ENCODE peak calls at places on chromosome 14, in ten cellular contexts. One of them, this sample, is unnamed.

GRCh38 chr14:74478996-74479635 is 14.0 kb downstream of the NPC2 start:
- DNase-seq in thyroid gland: no peak
- DNase-seq in MM.1S: no peak
- DNase-seq in neural progenitor cell: peak; percentile 73
- DNase-seq in IMR-90: peak; percentile 42
- DNase-seq in NT2/D1: peak; percentile 30
- DNase-seq in mucosa of descending colon: no peak
- DNase-seq in heart left ventricle: no peak
- DNase-seq in colonic mucosa: no peak
- DNase-seq in effector memory CD4-positive, alpha-beta T cell: no peak
- DNase-seq in this sample: no peak

GRCh38 chr14:72629534-72629933 is 264.4 kb downstream of the DPF3 start:
- DNase-seq in MM.1S: no peak
- DNase-seq in heart left ventricle: no peak
- DNase-seq in colonic mucosa: peak; percentile 7
- DNase-seq in IMR-90: no peak
- DNase-seq in NT2/D1: no peak
- DNase-seq in thyroid gland: no peak
- DNase-seq in effector memory CD4-positive, alpha-beta T cell: no peak
- DNase-seq in neural progenitor cell: no peak
- DNase-seq in mucosa of descending colon: no peak
- DNase-seq in this sample: peak; percentile 80

GRCh38 chr14:25006961-25007795 is 42.8 kb downstream of the STXBP6 start:
- DNase-seq in IMR-90: peak; percentile 95
- DNase-seq in heart left ventricle: no peak
- DNase-seq in colonic mucosa: no peak
- DNase-seq in mucosa of descending colon: no peak
- DNase-seq in effector memory CD4-positive, alpha-beta T cell: no peak
- DNase-seq in MM.1S: no peak
- DNase-seq in neural progenitor cell: no peak
- DNase-seq in thyroid gland: no peak
- DNase-seq in NT2/D1: no peak
- DNase-seq in this sample: no peak

GRCh38 chr14:60014402-60014801 is 77.3 kb upstream of the PCNX4 start:
- DNase-seq in IMR-90: no peak
- DNase-seq in mucosa of descending colon: no peak
- DNase-seq in colonic mucosa: no peak
- DNase-seq in MM.1S: no peak
- DNase-seq in NT2/D1: no peak
- DNase-seq in heart left ventricle: no peak
- DNase-seq in thyroid gland: no peak
- DNase-seq in neural progenitor cell: no peak
- DNase-seq in effector memory CD4-positive, alpha-beta T cell: no peak
- DNase-seq in this sample: no peak

GRCh38 chr14:61690982-61691381 is 4.3 kb upstream of the HIF1A start:
- DNase-seq in colonic mucosa: no peak
- DNase-seq in heart left ventricle: no peak
- DNase-seq in mucosa of descending colon: no peak
- DNase-seq in effector memory CD4-positive, alpha-beta T cell: no peak
- DNase-seq in MM.1S: no peak
- DNase-seq in NT2/D1: no peak
- DNase-seq in neural progenitor cell: no peak
- DNase-seq in thyroid gland: no peak
- DNase-seq in IMR-90: no peak
- DNase-seq in this sample: no peak

GRCh38 chr14:99586761-99587462 is 17.1 kb downstream of the CCDC85C start:
- DNase-seq in heart left ventricle: no peak
- DNase-seq in thyroid gland: no peak
- DNase-seq in mucosa of descending colon: no peak
- DNase-seq in IMR-90: no peak
- DNase-seq in colonic mucosa: no peak
- DNase-seq in NT2/D1: no peak
- DNase-seq in effector memory CD4-positive, alpha-beta T cell: no peak
- DNase-seq in MM.1S: no peak
- DNase-seq in neural progenitor cell: no peak
- DNase-seq in this sample: no peak

GRCh38 chr14:41071351-41071750 is 535.3 kb upstream of the LRFN5 start:
- DNase-seq in effector memory CD4-positive, alpha-beta T cell: no peak
- DNase-seq in colonic mucosa: no peak
- DNase-seq in thyroid gland: no peak
- DNase-seq in mucosa of descending colon: no peak
- DNase-seq in neural progenitor cell: no peak
- DNase-seq in NT2/D1: no peak
- DNase-seq in MM.1S: no peak
- DNase-seq in heart left ventricle: no peak
- DNase-seq in IMR-90: no peak
- DNase-seq in this sample: no peak

GRCh38 chr14:31835049-31835448 is 242.1 kb upstream of the ARHGAP5 start:
- DNase-seq in heart left ventricle: no peak
- DNase-seq in NT2/D1: no peak
- DNase-seq in IMR-90: no peak
- DNase-seq in colonic mucosa: no peak
- DNase-seq in neural progenitor cell: no peak
- DNase-seq in thyroid gland: no peak
- DNase-seq in effector memory CD4-positive, alpha-beta T cell: no peak
- DNase-seq in mucosa of descending colon: no peak
- DNase-seq in MM.1S: no peak
- DNase-seq in this sample: no peak

DNA sequence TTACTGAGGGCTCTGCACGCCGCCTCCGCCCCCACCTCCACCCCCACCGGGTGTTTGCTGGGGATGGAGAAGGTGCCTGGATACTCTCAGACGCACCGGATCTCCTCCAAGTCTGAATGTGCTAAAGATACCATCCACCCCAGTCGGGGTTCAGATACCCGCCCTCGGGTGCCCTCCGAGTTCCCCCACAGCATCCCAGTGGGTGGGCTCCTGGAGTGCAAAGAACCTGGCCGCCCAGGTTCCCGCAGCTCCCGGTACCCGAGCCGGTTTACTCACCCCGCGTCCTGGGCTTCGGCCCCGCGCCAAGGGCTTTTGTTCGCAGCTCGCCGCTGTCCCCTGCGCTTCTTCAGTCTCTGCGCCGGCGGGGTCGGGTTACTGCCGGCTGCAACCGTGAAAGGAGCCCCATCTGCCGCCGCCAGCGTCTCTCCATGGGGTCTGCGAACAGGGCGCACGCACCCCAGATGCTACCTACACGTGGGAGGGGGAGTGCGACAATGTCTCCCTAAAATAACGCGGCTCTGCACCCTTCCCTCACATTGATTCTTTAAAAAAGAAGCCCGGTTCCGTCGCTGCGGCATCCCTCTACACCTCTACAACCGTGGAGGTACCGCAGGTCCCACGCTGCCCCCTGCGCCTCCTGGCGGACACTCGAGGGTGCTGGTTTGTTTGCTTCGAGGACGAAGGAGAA is at the start of gene CCDC177:
- DNase-seq in mucosa of descending colon: peak; percentile 74
- DNase-seq in thyroid gland: peak; percentile 65
- DNase-seq in neural progenitor cell: peak; percentile 94
- DNase-seq in NT2/D1: no peak
- DNase-seq in MM.1S: peak; percentile 50
- DNase-seq in IMR-90: peak; percentile 48
- DNase-seq in effector memory CD4-positive, alpha-beta T cell: peak; percentile 50
- DNase-seq in heart left ventricle: peak; percentile 77
- DNase-seq in colonic mucosa: peak; percentile 63
- DNase-seq in this sample: no peak
- H3K4me3 ChIP-seq in mucosa of descending colon: no peak within 1 kb of the TSS
- H3K4me3 ChIP-seq in thyroid gland: no peak within 1 kb of the TSS
- H3K4me3 ChIP-seq in neural progenitor cell: peak within 1 kb of the TSS; percentile 65
- H3K4me3 ChIP-seq in NT2/D1: peak within 1 kb of the TSS; percentile 43
- H3K4me3 ChIP-seq in MM.1S: peak within 1 kb of the TSS; percentile 46
- H3K4me3 ChIP-seq in IMR-90: no peak within 1 kb of the TSS
- H3K4me3 ChIP-seq in effector memory CD4-positive, alpha-beta T cell: peak within 1 kb of the TSS; percentile 47
- H3K4me3 ChIP-seq in heart left ventricle: peak within 1 kb of the TSS; percentile 22
- H3K4me3 ChIP-seq in colonic mucosa: peak within 1 kb of the TSS; percentile 1
- H3K4me3 ChIP-seq in this sample: peak within 1 kb of the TSS; percentile 35

DNA sequence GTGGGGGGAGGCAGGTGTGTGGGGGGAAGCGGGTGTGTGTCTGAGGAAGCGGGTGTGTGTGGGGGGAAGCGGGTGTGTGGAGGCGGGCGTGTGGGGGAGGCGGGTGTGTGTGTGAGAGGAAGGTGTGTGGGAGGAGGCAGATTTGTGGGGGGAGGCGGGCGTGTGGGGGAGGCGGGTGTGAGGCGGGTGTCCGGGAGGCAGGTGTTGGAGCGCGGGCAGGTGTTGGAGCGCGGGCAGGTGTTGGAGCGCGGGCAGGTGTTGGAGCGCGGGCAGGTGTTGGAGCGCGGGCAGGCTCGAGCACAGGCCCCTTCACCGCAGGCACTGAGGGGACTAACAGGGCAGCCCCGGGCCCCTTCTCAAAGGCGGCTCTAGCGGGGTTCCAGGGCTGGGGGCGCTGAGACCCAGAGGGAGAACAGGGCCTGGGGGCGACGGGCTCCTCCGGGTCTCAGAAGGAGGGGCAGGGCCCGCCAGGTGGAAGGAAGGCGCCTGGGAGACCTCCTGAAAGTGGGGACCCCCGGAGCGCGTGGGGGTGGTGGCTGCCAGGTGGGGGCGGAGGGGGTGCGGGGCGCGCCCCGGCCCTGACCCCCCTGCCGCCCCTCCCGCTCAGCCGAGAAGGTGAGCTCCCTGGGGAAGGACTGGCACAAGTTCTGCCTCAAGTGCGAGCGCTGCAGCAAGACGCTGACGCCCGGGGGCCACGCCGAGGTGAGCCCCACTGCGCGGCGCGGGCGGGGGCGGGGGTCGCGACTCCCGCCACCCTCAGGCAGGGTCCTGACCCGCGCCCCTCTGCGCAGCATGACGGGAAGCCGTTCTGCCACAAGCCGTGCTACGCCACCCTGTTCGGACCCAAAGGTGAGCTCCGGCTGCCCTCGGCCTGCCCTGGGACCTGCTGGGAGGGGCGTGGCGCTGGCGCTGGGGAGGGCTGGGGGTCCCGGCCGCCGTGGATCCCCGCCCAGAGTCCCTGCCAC is 3.3 kb downstream of the CRIP2 start:
- DNase-seq in MM.1S: no peak
- DNase-seq in thyroid gland: no peak
- DNase-seq in neural progenitor cell: peak; percentile 22
- DNase-seq in mucosa of descending colon: peak; percentile 52
- DNase-seq in NT2/D1: no peak
- DNase-seq in colonic mucosa: no peak
- DNase-seq in heart left ventricle: no peak
- DNase-seq in IMR-90: no peak
- DNase-seq in effector memory CD4-positive, alpha-beta T cell: peak; percentile 71
- DNase-seq in this sample: no peak
- H3K4me1 ChIP-seq in MM.1S: peaks cover 6% of the 10 kb centered on the region
- H3K4me1 ChIP-seq in thyroid gland: peaks cover 61% of the 10 kb centered on the region
- H3K4me1 ChIP-seq in neural progenitor cell: peaks cover 42% of the 10 kb centered on the region
- H3K4me1 ChIP-seq in mucosa of descending colon: peaks cover 58% of the 10 kb centered on the region
- H3K4me1 ChIP-seq in NT2/D1: peaks cover 31% of the 10 kb centered on the region
- H3K4me1 ChIP-seq in colonic mucosa: peaks cover 26% of the 10 kb centered on the region
- H3K4me1 ChIP-seq in heart left ventricle: peaks cover 17% of the 10 kb centered on the region
- H3K4me1 ChIP-seq in IMR-90: peaks cover 29% of the 10 kb centered on the region
- H3K4me1 ChIP-seq in effector memory CD4-positive, alpha-beta T cell: peaks cover 69% of the 10 kb centered on the region
- H3K4me1 ChIP-seq in this sample: peaks cover 93% of the 10 kb centered on the region

GRCh38 chr14:38716871-38717270 is 386.2 kb downstream of the SEC23A start:
- DNase-seq in thyroid gland: peak; percentile 64
- DNase-seq in neural progenitor cell: no peak
- DNase-seq in IMR-90: no peak
- DNase-seq in NT2/D1: no peak
- DNase-seq in colonic mucosa: no peak
- DNase-seq in mucosa of descending colon: no peak
- DNase-seq in MM.1S: no peak
- DNase-seq in effector memory CD4-positive, alpha-beta T cell: no peak
- DNase-seq in heart left ventricle: no peak
- DNase-seq in this sample: no peak
- H3K4me3 ChIP-seq in thyroid gland: no peak overlapping the region
- H3K4me3 ChIP-seq in neural progenitor cell: no peak overlapping the region
- H3K4me3 ChIP-seq in IMR-90: no peak overlapping the region
- H3K4me3 ChIP-seq in NT2/D1: no peak overlapping the region
- H3K4me3 ChIP-seq in colonic mucosa: no peak overlapping the region
- H3K4me3 ChIP-seq in mucosa of descending colon: no peak overlapping the region
- H3K4me3 ChIP-seq in MM.1S: no peak overlapping the region
- H3K4me3 ChIP-seq in effector memory CD4-positive, alpha-beta T cell: no peak overlapping the region
- H3K4me3 ChIP-seq in heart left ventricle: no peak overlapping the region
- H3K4me3 ChIP-seq in this sample: no peak overlapping the region

GRCh38 chr14:91374287-91374880 is 43.2 kb downstream of the CCDC88C start:
- DNase-seq in mucosa of descending colon: no peak
- DNase-seq in MM.1S: no peak
- DNase-seq in IMR-90: no peak
- DNase-seq in heart left ventricle: peak; percentile 10
- DNase-seq in colonic mucosa: no peak
- DNase-seq in thyroid gland: no peak
- DNase-seq in neural progenitor cell: peak; percentile 53
- DNase-seq in NT2/D1: no peak
- DNase-seq in effector memory CD4-positive, alpha-beta T cell: no peak
- DNase-seq in this sample: no peak

GRCh38 chr14:91371011-91371989 is 46.3 kb downstream of the CCDC88C start:
- DNase-seq in effector memory CD4-positive, alpha-beta T cell: no peak
- DNase-seq in IMR-90: no peak
- DNase-seq in NT2/D1: no peak
- DNase-seq in MM.1S: peak; percentile 61
- DNase-seq in thyroid gland: no peak
- DNase-seq in mucosa of descending colon: no peak
- DNase-seq in heart left ventricle: no peak
- DNase-seq in colonic mucosa: no peak
- DNase-seq in neural progenitor cell: no peak
- DNase-seq in this sample: no peak

GRCh38 chr14:91373591-91374245 is 43.9 kb downstream of the CCDC88C start:
- DNase-seq in mucosa of descending colon: no peak
- DNase-seq in MM.1S: peak; percentile 80
- DNase-seq in thyroid gland: no peak
- DNase-seq in NT2/D1: no peak
- DNase-seq in effector memory CD4-positive, alpha-beta T cell: no peak
- DNase-seq in neural progenitor cell: no peak
- DNase-seq in colonic mucosa: no peak
- DNase-seq in heart left ventricle: peak; percentile 53
- DNase-seq in IMR-90: no peak
- DNase-seq in this sample: no peak

GRCh38 chr14:91371990-91372375 is 45.6 kb downstream of the CCDC88C start:
- DNase-seq in heart left ventricle: no peak
- DNase-seq in IMR-90: no peak
- DNase-seq in mucosa of descending colon: no peak
- DNase-seq in NT2/D1: no peak
- DNase-seq in effector memory CD4-positive, alpha-beta T cell: no peak
- DNase-seq in MM.1S: no peak
- DNase-seq in thyroid gland: no peak
- DNase-seq in neural progenitor cell: no peak
- DNase-seq in colonic mucosa: no peak
- DNase-seq in this sample: no peak

DNA sequence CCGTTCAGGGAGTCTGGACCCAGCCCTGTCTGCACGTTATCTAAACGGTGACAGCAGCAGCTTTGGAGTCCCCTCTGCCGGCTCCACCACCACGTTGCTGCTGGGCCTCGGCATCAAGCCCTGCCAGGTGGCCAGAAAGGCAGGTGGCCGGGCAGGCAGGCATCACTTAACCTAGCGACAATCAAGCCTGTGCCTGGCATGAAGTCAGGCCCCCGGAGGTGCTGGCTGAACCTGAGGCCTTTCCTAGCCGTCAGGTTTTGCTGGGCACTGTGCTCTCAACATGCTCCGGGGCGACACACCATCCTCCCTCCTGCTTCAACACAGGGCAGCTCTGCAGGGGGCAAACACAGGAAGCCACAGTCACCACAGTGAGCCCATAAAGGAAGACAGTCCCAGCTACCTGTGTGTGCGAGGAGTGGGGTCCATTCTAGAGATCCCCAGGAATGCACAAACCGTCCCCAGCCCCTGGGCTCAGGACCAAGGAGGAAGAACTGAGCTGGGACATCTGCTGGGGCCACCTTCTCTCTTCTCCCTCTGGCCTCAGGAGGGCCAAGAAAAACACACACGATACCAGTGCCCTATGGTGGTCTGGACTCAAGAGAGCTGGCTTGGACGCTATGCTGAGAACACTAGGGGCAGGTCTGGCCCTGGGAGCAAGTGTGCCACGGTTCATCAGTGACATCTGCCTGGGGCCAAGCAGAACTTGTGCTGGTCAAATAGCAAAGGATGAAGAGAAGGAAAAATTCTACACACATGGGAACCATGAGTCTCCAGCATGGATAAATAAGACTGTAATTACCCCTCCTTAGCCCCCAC is 44.7 kb downstream of the CCDC88C start:
- DNase-seq in heart left ventricle: peak; percentile 14
- DNase-seq in neural progenitor cell: no peak
- DNase-seq in NT2/D1: no peak
- DNase-seq in effector memory CD4-positive, alpha-beta T cell: no peak
- DNase-seq in thyroid gland: no peak
- DNase-seq in colonic mucosa: no peak
- DNase-seq in MM.1S: peak; percentile 48
- DNase-seq in mucosa of descending colon: no peak
- DNase-seq in IMR-90: no peak
- DNase-seq in this sample: no peak
- H3K4me1 ChIP-seq in heart left ventricle: no peaks in the 10 kb centered on the region
- H3K4me1 ChIP-seq in neural progenitor cell: peaks cover 74% of the 10 kb centered on the region
- H3K4me1 ChIP-seq in NT2/D1: peaks cover 20% of the 10 kb centered on the region
- H3K4me1 ChIP-seq in effector memory CD4-positive, alpha-beta T cell: peaks cover 94% of the 10 kb centered on the region
- H3K4me1 ChIP-seq in thyroid gland: peaks cover 8% of the 10 kb centered on the region
- H3K4me1 ChIP-seq in colonic mucosa: peaks cover 11% of the 10 kb centered on the region
- H3K4me1 ChIP-seq in MM.1S: peaks cover 88% of the 10 kb centered on the region
- H3K4me1 ChIP-seq in mucosa of descending colon: peaks cover 43% of the 10 kb centered on the region
- H3K4me1 ChIP-seq in IMR-90: no peaks in the 10 kb centered on the region
- H3K4me1 ChIP-seq in this sample: peaks cover 36% of the 10 kb centered on the region

This sample was measured in esophagus muscularis mucosa.